ENCODE peak calls at places on chromosome 20, in five cellular contexts. Z is ovary, O is stomach, P is BJ, I is colonic mucosa. V is an unnamed sample. For H3K36me3, the result is how much of the 10 kb centered on the place peaks cover.

GRCh38 chr20:58512808-58513552 is 2.2 kb downstream of the APCDD1L start:
- DNase-seq in Z (no peak), O (no peak), P (no peak), I (no peak), V (no peak)

GRCh38 chr20:14919473-14920157 is 582.2 kb upstream of the FLRT3 start:
- DNase-seq in Z (no peak), O (peak), P (peak), I (peak), V (peak)

GRCh38 chr20:325889-326644 is 715 bp downstream of the SOX12 start:
- DNase-seq in Z (peak), O (peak), P (no peak), I (peak), V (peak)

GRCh38 chr20:58131111-58131510 is 97.3 kb downstream of the ANKRD60 start:
- DNase-seq in Z (peak), O (no peak), P (no peak), I (no peak), V (no peak)

GRCh38 chr20:18738055-18738454 is 75.5 kb upstream of the SCP2D1 start:
- DNase-seq in Z (no peak), O (no peak), P (peak), I (peak), V (peak)

GRCh38 chr20:2379511-2380229 is 1.0 kb upstream of the TGM6 start:
- DNase-seq in Z (no peak), O (no peak), P (no peak), I (no peak), V (no peak)

GRCh38 chr20:9409352-9409751 is 105.0 kb upstream of the LAMP5 start:
- DNase-seq in Z (no peak), O (no peak), P (peak), I (no peak), V (peak)

GRCh38 chr20:36017034-36017951 is 48.9 kb downstream of the CNBD2 start:
- DNase-seq in Z (peak), O (peak), P (peak), I (no peak), V (no peak)

GRCh38 chr20:52601295-52601971 is 370.7 kb upstream of the TSHZ2 start:
- DNase-seq in Z (no peak), O (no peak), P (no peak), I (no peak), V (no peak)

GRCh38 chr20:3612795-3613560 is 50.2 kb downstream of the GFRA4 start:
- DNase-seq in Z (no peak), O (no peak), P (no peak), I (no peak), V (peak)

GRCh38 chr20:11582073-11582472 is 335.6 kb upstream of the BTBD3 start:
- DNase-seq in Z (no peak), O (no peak), P (no peak), I (no peak), V (no peak)

GRCh38 chr20:15317546-15318242 is 980.3 kb upstream of the FLRT3 start:
- DNase-seq in Z (no peak), O (no peak), P (no peak), I (no peak), V (no peak)

GRCh38 chr20:2624190-2624589 is 28.2 kb upstream of the NOP56 start:
- DNase-seq in Z (no peak), O (no peak), P (no peak), I (no peak), V (no peak)

GRCh38 chr20:46720776-46721425 is 11.5 kb downstream of the SLC2A10 start:
- DNase-seq in Z (no peak), O (no peak), P (no peak), I (no peak), V (peak)

GRCh38 chr20:57260959-57261357 is 5.5 kb downstream of the BMP7 start:
- DNase-seq in Z (no peak), O (no peak), P (no peak), I (no peak), V (peak)

GRCh38 chr20:45329497-45330319 is 18.5 kb downstream of the SDC4 start:
- DNase-seq in Z (no peak), O (peak), P (no peak), I (no peak), V (no peak)

GRCh38 chr20:45330476-45330875 is 17.7 kb downstream of the SDC4 start:
- DNase-seq in Z (no peak), O (no peak), P (no peak), I (no peak), V (no peak)

GRCh38 chr20:45325367-45325766 is 17.3 kb upstream of the MATN4 start:
- DNase-seq in Z (no peak), O (no peak), P (no peak), I (no peak), V (no peak)

GRCh38 chr20:45323731-45324130 is 15.6 kb upstream of the MATN4 start:
- DNase-seq in Z (no peak), O (no peak), P (no peak), I (no peak), V (no peak)

DNA sequence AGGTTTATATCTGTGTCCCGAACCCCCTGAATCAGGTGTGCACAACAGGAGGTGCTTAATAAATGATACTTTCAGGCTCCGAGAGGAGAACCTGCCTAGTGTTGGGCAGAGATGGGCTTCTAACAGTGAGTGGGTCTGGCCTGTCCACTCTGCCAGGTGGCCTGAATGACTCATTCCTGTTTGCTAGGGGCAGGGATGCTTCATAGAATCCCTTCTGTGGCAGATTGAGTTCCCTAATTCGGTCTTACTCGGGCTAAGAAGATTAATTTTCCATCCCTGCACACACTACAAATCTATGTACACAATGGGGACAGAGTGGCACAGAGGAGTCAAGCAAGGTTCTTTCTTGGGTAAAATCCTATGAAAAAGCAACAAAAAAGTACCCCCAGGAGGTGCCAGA is 19.8 kb downstream of the SDC4 start:
- DNase-seq in Z (no peak), O (no peak), P (no peak), I (no peak), V (no peak)
- H3K36me3 ChIP-seq in Z (under half), O (half or more), P (under half), I (under half), V (half or more)

GRCh38 chr20:34079818-34080217 is 32.2 kb downstream of the EIF2S2 start:
- DNase-seq in Z (no peak), O (no peak), P (no peak), I (no peak), V (no peak)
- H3K36me3 ChIP-seq in Z (under half), O (half or more), P (under half), I (under half), V (half or more)

DNA sequence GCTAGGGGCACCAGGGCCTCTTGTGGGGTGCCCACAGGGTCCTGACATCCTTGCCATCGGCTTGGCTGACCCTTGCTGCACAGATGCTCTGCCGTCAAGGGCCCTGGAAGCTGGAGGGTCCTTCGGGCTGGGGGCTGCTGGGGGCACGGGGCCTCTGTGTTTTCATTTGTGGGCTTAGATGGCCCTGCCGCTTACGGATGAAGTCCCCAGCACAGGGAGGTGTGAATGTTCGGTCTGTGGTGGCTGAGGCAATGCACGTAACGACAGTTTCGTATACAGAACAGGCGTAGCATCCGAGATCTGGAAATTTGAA is 14.5 kb downstream of the SS18L1 start:
- DNase-seq in Z (no peak), O (no peak), P (no peak), I (no peak), V (no peak)
- H3K36me3 ChIP-seq in Z (under half), O (half or more), P (under half), I (under half), V (under half)

GRCh38 chr20:13810446-13810845 is 25.6 kb downstream of the NDUFAF5 start:
- DNase-seq in Z (no peak), O (no peak), P (no peak), I (no peak), V (no peak)
- H3K36me3 ChIP-seq in Z (under half), O (half or more), P (under half), I (under half), V (under half)

GRCh38 chr20:62003567-62004405 is 61.9 kb downstream of the TAF4 start:
- DNase-seq in Z (no peak), O (no peak), P (no peak), I (no peak), V (no peak)
- H3K36me3 ChIP-seq in Z (under half), O (half or more), P (under half), I (under half), V (half or more)

GRCh38 chr20:19971121-19971520 is 46.0 kb upstream of the NAA20 start:
- DNase-seq in Z (no peak), O (no peak), P (no peak), I (no peak), V (no peak)
- H3K36me3 ChIP-seq in Z (under half), O (under half), P (under half), I (under half), V (under half)